ENCODE peak calls at places on chromosomes 12 and 14, in six cellular contexts. Q is fibroblast of mammary gland, R is WERI-Rb-1, N is fibroblast of lung, O is fibroblast of the aortic adventitia, J is Peyer's patch. E is an unnamed sample.
A peak's percentile ranks its signal among the peaks of the same experiment; 100 is the strongest.

GRCh38 chr12:56634242-56634836 is 4.2 kb upstream of the BAZ2A start:
- DNase-seq in Q (no peak), R (peak; percentile 84), O (no peak), N (no peak), J (peak; percentile 46), E (no peak)

GRCh38 chr14:104860414-104860813 is 4.7 kb upstream of the CEP170B start:
- DNase-seq in R (no peak), Q (no peak), O (no peak), J (no peak), N (no peak), E (no peak)

GRCh38 chr12:62802981-62803380 is 132.0 kb downstream of the PPM1H start:
- DNase-seq in O (peak; percentile 45), J (no peak), Q (no peak), R (peak; percentile 42), N (no peak), E (no peak)

GRCh38 chr14:65225299-65226159 is 123.2 kb upstream of the MAX start:
- DNase-seq in Q (no peak), O (no peak), R (no peak), J (no peak), N (no peak), E (no peak)

GRCh38 chr14:36229262-36229661 is 52.7 kb upstream of the PTCSC3 start:
- DNase-seq in N (no peak), Q (no peak), R (no peak), O (no peak), J (no peak), E (no peak)

GRCh38 chr12:114396153-114396868 is 9.6 kb downstream of the TBX5 start:
- DNase-seq in Q (no peak), O (no peak), R (no peak), N (no peak), J (no peak), E (no peak)

GRCh38 chr12:44507471-44507870 is 368.6 kb downstream of the NELL2 start:
- DNase-seq in R (no peak), O (no peak), Q (no peak), J (no peak), N (no peak), E (no peak)

GRCh38 chr14:28772613-28773012 is 6.0 kb downstream of the FOXG1 start:
- DNase-seq in J (no peak), N (peak; percentile 25), O (no peak), Q (no peak), R (no peak), E (no peak)

GRCh38 chr12:24937553-24938244 is 11.2 kb downstream of the BCAT1 start:
- DNase-seq in O (peak; percentile 41), R (no peak), N (peak; percentile 65), J (no peak), Q (peak; percentile 64), E (no peak)

GRCh38 chr12:78279567-78279966 is 448.9 kb downstream of the NAV3 start:
- DNase-seq in Q (no peak), N (no peak), O (no peak), J (no peak), R (no peak), E (no peak)

GRCh38 chr14:103216399-103216798 is 93.1 kb downstream of the TNFAIP2 start:
- DNase-seq in O (no peak), Q (no peak), J (no peak), N (no peak), R (no peak), E (no peak)

GRCh38 chr12:105942316-105942715 is 196.4 kb downstream of the NUAK1 start:
- DNase-seq in N (no peak), Q (no peak), O (no peak), R (no peak), J (no peak), E (no peak)

GRCh38 chr14:92649934-92650545 is 98.4 kb downstream of the LGMN start:
- DNase-seq in J (no peak), N (peak; percentile 80), O (peak; percentile 86), R (no peak), Q (peak; percentile 98), E (peak; percentile 93)

GRCh38 chr12:8609061-8609570 is 3.5 kb downstream of the AICDA start:
- DNase-seq in J (no peak), O (peak; percentile 78), Q (peak; percentile 54), R (peak; percentile 43), N (peak; percentile 43), E (peak; percentile 23)

GRCh38 chr14:91997492-91997891 is 42.4 kb downstream of the TRIP11 start:
- DNase-seq in N (peak; percentile 29), Q (peak; percentile 49), R (no peak), O (peak; percentile 35), J (no peak), E (no peak)

GRCh38 chr14:75831455-75831854 is 150.3 kb downstream of the TGFB3 start:
- DNase-seq in N (peak; percentile 91), J (peak; percentile 31), R (no peak), O (peak; percentile 81), Q (peak; percentile 95), E (no peak)

GRCh38 chr12:124740691-124741137 is 123.0 kb downstream of the SCARB1 start:
- DNase-seq in J (no peak), O (no peak), N (peak; percentile 72), R (peak; percentile 63), Q (peak; percentile 49), E (no peak)

GRCh38 chr14:98731286-98731685 is 540.7 kb downstream of the BCL11B start:
- DNase-seq in N (no peak), J (no peak), Q (no peak), R (no peak), O (no peak), E (no peak)

GRCh38 chr12:121794532-121795028 is 1.1 kb upstream of the RHOF start:
- DNase-seq in Q (no peak), R (no peak), O (no peak), N (no peak), J (no peak), E (no peak)

DNA sequence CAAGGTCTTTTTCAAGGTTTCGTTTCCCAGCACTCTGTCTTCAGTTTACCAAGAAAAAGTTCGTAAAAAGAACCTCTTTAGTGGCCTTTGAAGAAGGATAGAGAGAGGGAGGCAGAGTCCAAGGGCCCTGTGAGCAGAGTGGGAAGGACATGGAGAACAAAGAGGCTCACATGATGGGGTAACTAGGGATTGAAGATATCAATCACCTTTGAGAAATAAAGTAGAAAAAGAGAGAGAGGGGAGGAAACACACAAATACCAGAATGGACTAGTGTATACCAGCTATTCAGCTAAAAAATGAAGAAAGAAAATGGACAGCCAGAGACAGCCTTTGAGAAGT is 82.3 kb downstream of the SPTSSA start:
- DNase-seq in Q (no peak), N (no peak), R (no peak), J (no peak), O (no peak), E (no peak)
- H3K4me3 ChIP-seq in Q (no peak overlapping the region), N (no peak overlapping the region), R (no peak overlapping the region), J (no peak overlapping the region), O (no peak overlapping the region), E (no peak overlapping the region)

DNA sequence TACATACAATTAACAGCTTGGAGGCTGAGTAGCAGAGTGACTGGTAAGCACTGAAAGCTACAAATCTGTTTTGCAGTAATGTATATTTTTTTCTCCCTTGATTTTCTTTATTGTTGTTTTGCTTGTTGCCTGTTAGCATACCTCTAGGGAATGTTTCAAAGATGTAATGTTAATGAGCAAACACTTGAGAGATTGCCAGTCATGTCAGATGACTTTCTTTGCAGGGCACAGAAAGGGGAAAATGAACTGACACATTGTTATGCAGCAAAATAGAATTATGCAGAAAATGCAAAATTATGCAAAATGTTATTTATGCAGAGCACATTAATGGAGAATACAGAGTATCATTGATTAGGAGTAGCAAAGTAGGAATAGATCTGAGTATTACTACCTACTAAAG is 138.5 kb downstream of the RPS29 start:
- DNase-seq in N (no peak), J (no peak), R (no peak), Q (no peak), O (no peak), E (no peak)
- H3K4me3 ChIP-seq in N (no peak overlapping the region), J (no peak overlapping the region), R (no peak overlapping the region), Q (no peak overlapping the region), O (no peak overlapping the region), E (no peak overlapping the region)

DNA sequence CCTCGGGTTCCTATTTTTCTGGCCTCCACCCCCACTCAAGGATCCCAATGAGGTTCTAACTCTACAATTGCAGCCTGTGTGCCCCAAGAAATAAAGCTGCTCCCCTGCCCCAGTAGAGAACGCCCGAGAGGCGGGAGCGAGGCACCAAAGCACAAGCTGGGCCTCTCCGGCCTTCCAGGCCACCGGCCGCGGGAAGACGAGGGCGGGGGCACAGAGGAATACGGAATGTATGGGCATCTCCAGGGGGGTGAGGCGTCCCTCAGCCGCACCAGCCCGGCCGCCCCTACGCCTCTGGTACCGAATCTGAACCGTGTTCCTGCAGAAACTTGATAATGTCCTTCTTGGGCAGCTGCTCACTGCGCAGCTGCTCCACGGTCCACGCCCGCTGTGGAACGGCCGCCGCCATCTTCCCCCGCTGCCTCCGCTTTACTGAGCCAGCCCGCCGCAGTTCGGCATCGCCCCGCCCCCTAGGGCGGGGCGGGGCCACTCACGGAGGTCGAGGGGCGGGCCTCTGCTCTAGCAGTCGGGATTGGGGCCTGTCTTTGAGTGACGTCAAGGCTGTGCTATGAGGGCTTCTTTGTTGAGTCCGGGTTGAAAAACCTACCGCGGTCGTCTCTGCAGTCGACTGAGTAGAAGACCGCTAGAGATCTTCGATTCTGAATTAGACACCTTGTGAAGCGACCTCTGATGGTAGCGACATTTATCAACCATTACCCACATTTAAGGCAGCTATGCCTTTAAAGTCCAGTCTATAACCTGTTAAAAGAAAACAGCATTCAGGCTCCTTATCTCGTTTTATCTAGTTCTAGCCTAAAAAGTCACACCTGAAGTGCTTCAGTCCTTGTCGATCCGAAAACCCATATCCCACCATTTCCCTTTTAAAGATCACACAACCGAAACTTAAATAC is at the start of gene FKBP3:
- DNase-seq in O (peak; percentile 99), N (peak; percentile 99), J (peak; percentile 98), R (peak; percentile 98), Q (peak; percentile 99), E (peak; percentile 96)
- H3K4me3 ChIP-seq in O (peak within 1 kb of the TSS; percentile 85), N (peak within 1 kb of the TSS; percentile 81), J (peak within 1 kb of the TSS; percentile 79), R (peak within 1 kb of the TSS; percentile 86), Q (peak within 1 kb of the TSS; percentile 95), E (peak within 1 kb of the TSS; percentile 94)

GRCh38 chr12:26610774-26611173 is 222.2 kb downstream of the ITPR2 start:
- DNase-seq in R (no peak), Q (no peak), J (no peak), N (no peak), O (no peak), E (no peak)

GRCh38 chr12:26608706-26609105 is 224.3 kb downstream of the ITPR2 start:
- DNase-seq in R (no peak), N (no peak), J (no peak), Q (peak; percentile 7), O (peak; percentile 25), E (no peak)

GRCh38 chr12:26611598-26611997 is 221.4 kb downstream of the ITPR2 start:
- DNase-seq in R (no peak), J (no peak), N (no peak), Q (no peak), O (no peak), E (no peak)

GRCh38 chr12:26608273-26608672 is 224.7 kb downstream of the ITPR2 start:
- DNase-seq in J (no peak), N (no peak), Q (no peak), O (no peak), R (no peak), E (no peak)

DNA sequence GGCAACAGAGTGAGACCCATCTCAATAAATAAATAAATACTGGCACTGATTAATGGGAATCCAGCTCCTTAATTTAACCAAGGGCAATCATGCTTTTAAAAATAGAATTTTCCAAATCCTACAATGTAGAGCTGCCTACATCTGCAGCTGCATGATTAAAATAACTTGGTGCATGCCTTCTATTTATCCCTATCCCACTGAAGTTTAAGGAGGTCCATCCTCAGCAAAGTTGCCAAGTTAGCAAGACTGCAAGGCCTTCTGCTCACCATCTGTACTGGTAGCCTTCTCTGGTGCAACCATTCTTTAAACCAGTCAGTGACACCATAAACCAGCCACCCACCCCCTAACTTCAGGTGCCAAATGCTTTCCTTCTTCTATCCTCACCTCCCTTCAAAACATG is 226.1 kb downstream of the ITPR2 start:
- DNase-seq in Q (no peak), J (no peak), O (no peak), R (no peak), N (no peak), E (no peak)
- H3K4me3 ChIP-seq in Q (no peak overlapping the region), J (no peak overlapping the region), O (no peak overlapping the region), R (no peak overlapping the region), N (no peak overlapping the region), E (no peak overlapping the region)